ENCODE peak calls at places on chromosomes 5 and 9, in eight cellular contexts. R is sigmoid colon, X is GM12878, L is H1, C is A549, I is HepG2, W is esophagus muscularis mucosa, B is transverse colon. G is an unnamed sample.

GRCh38 chr5:80503641-80504040 is 15.7 kb downstream of the FAM151B start:
- DNase-seq in R (no peak), X (no peak), L (no peak), C (no peak), I (no peak), W (no peak), B (no peak), G (no peak)

GRCh38 chr5:121744577-121744976 is 107.1 kb upstream of the FTMT start:
- DNase-seq in R (no peak), X (no peak), L (no peak), C (no peak), I (no peak), W (no peak), B (no peak), G (no peak)

GRCh38 chr5:22651355-22651754 is 201.8 kb downstream of the CDH12 start:
- DNase-seq in R (no peak), X (no peak), L (no peak), C (no peak), I (no peak), W (no peak), B (no peak), G (no peak)

GRCh38 chr5:83817591-83817990 is 96.9 kb upstream of the HAPLN1 start:
- DNase-seq in R (no peak), X (no peak), L (no peak), C (no peak), I (no peak), W (no peak), B (no peak), G (no peak)

GRCh38 chr5:146107901-146108300 is 2.5 kb upstream of the PLAC8L1 start:
- DNase-seq in R (no peak), X (no peak), L (no peak), C (no peak), I (no peak), W (no peak), B (no peak), G (no peak)

GRCh38 chr5:80967500-80968181 is 7.5 kb downstream of the RASGRF2 start:
- DNase-seq in R (peak; percentile 81), X (no peak), L (no peak), C (peak; percentile 44), I (peak; percentile 88), W (no peak), B (peak; percentile 35), G (no peak)

GRCh38 chr9:35813434-35814105 is 1.3 kb downstream of the HINT2 start:
- DNase-seq in R (no peak), X (no peak), L (no peak), C (peak; percentile 78), I (peak; percentile 73), W (no peak), B (no peak), G (no peak)

GRCh38 chr5:10485142-10485795 is 43.6 kb downstream of the ROPN1L start:
- DNase-seq in R (peak; percentile 72), X (no peak), L (no peak), C (peak; percentile 38), I (no peak), W (no peak), B (no peak), G (peak; percentile 57)

GRCh38 chr5:158482201-158482600 is 617.5 kb downstream of the EBF1 start:
- DNase-seq in R (no peak), X (no peak), L (no peak), C (no peak), I (no peak), W (no peak), B (no peak), G (no peak)

GRCh38 chr5:36660397-36661049 is 54.1 kb downstream of the SLC1A3 start:
- DNase-seq in R (no peak), X (no peak), L (no peak), C (no peak), I (no peak), W (no peak), B (no peak), G (no peak)

GRCh38 chr5:147853372-147853987 is 22.0 kb upstream of the SPINK1 start:
- DNase-seq in R (no peak), X (no peak), L (no peak), C (no peak), I (no peak), W (no peak), B (no peak), G (no peak)

DNA sequence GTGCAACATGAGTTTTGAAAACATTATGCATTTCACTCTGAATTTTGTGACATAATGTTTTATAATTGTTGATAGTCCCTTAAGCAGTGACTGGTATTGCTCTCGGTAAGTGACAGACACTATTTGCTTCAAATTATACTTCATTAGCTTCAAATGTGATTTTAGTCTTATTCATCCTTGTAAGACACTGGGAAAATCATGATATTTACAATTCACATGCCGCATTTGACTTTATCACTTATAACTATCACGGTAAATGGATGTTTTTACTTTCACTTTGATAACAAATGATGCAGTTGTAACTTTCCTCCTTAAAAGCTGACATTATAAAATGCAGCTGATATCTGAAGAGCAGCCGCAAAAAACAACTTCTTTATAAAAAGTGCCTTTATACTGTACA is 44.1 kb upstream of the ITGA2 start:
- DNase-seq in R (no peak), X (no peak), L (no peak), C (no peak), I (no peak), W (no peak), B (no peak), G (no peak)
- H3K4me3 ChIP-seq in R (peak overlapping the region; percentile 24), X (peak overlapping the region; percentile 5), L (no peak overlapping the region), C (peak overlapping the region; percentile 36), I (no peak overlapping the region), W (peak overlapping the region; percentile 27), B (no peak overlapping the region), G (peak overlapping the region; percentile 7)

GRCh38 chr5:144634138-144634537 is 463.5 kb downstream of the KCTD16 start:
- DNase-seq in R (no peak), X (no peak), L (no peak), C (no peak), I (no peak), W (no peak), B (no peak), G (no peak)
- TF ChIP-seq EP300 in R (no peak), X (no peak), L (no peak), C (no peak), I (no peak), W (no peak), B (no peak), G (no peak)

DNA sequence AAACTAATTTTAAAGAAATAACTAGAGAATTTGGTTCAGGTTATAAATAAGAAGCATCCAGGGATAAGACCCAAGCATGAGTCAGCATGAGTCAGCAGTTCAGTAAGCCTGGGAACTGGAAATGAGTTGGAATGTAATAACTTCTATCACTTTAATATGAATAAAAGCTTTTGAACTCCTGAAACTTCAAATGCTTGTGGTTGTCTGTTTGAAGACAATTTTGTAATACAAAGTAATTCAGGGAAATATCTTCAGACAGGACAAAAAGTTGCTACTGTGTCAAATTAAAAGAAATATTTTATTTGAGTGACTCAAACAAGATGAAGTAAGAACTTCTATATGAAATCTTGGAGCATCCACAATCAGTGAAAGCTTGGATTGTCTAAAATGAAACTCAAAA is 331.2 kb upstream of the DAB2 start:
- DNase-seq in R (no peak), X (no peak), L (no peak), C (peak; percentile 12), I (no peak), W (no peak), B (no peak), G (no peak)
- H3K4me3 ChIP-seq in R (no peak overlapping the region), X (no peak overlapping the region), L (no peak overlapping the region), C (no peak overlapping the region), I (no peak overlapping the region), W (no peak overlapping the region), B (no peak overlapping the region), G (no peak overlapping the region)

GRCh38 chr5:6365142-6365976 is 13.0 kb downstream of the MED10 start:
- DNase-seq in R (no peak), X (no peak), L (no peak), C (no peak), I (no peak), W (no peak), B (no peak), G (peak; percentile 16)

GRCh38 chr5:6370580-6370979 is 7.8 kb downstream of the MED10 start:
- DNase-seq in R (no peak), X (no peak), L (no peak), C (no peak), I (no peak), W (no peak), B (no peak), G (no peak)

GRCh38 chr5:6362846-6363245 is 15.5 kb downstream of the MED10 start:
- DNase-seq in R (no peak), X (no peak), L (no peak), C (no peak), I (no peak), W (no peak), B (no peak), G (peak; percentile 14)

GRCh38 chr5:6361101-6361500 is 17.2 kb downstream of the MED10 start:
- DNase-seq in R (no peak), X (no peak), L (no peak), C (no peak), I (no peak), W (no peak), B (no peak), G (no peak)

DNA sequence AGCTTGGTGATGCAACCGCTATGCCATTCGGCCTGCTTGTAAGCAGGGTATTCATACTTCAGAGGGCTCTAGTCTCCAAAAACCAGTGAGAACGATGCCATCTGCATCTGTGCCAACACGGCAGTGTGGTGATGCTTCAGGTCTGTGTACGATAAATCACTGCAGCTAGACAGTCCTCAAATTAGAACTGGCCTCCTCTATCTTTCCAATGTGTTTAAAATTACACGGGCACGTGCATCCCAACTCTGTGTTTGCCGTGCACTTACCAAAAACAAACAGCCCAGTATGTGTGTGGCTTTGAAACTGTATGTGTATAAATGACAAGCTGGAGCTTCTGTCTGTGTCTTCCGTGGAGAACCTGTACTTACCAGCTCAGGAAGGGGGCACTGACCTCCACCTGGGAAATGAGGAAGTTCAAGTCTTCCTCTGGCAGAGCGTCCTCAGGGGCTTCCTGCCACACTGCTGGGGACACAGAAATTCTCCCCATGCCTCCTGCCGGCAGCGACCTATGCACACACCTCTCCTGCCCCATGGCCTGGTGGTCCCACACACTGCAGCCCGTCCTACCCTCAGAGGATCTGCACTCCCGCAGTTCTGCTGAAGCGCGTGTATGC is 12.3 kb downstream of the MED10 start:
- DNase-seq in R (no peak), X (no peak), L (no peak), C (no peak), I (no peak), W (no peak), B (no peak), G (peak; percentile 8)
- TF ChIP-seq EP300 in R (no peak), X (no peak), L (no peak), C (no peak), I (no peak), W (no peak), B (no peak), G (no peak)

DNA sequence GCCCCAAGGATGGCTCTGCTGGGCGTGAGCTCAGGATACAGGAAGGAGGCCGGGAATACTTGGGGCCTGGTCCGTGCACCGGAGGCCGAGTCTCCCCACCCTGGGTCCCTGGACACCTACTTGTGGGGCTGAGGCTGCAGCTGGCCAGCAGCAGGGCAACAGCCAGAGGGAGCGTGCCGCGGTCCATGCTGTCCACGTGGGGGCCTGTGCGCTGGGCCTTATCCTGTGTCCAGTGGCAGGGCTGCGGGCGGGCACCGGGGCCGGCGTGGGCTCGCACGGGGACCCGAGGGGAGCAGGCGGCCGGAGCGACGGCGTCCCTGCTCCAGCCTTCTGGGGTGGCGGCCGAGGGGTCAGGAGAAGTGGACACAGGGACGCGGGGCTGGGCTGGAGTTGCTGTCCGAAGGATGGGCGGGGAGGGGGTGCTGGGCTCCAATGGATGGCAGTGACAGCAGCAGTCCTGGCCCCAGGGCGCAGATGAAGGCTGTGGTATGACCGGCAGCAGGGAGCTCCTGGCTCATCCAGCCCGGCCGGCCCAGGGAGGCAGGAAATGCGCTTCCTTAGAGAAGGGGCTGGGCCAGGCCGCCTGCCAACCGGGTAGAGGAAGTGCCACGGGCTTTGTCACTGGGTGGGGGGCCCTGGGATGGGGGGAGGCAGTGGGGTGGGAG is at the start of gene ENG:
- DNase-seq in R (peak; percentile 90), X (no peak), L (no peak), C (no peak), I (no peak), W (no peak), B (peak; percentile 58), G (peak; percentile 54)
- H3K4me3 ChIP-seq in R (peak within 1 kb of the TSS; percentile 56), X (peak within 1 kb of the TSS; percentile 78), L (no peak within 1 kb of the TSS), C (no peak within 1 kb of the TSS), I (peak within 1 kb of the TSS; percentile 8), W (peak within 1 kb of the TSS; percentile 67), B (peak within 1 kb of the TSS; percentile 15), G (peak within 1 kb of the TSS; percentile 57)